ENCODE peak calls at places on chromosomes 13 and 19, in nine cellular contexts. Q, U, J, H, P, N, B, K and W are unnamed samples.

GRCh38 chr13:42561752-42562467 is 12.0 kb upstream of the TNFSF11 start:
- DNase-seq in K (no peak), U (peak; percentile 69), P (no peak), Q (no peak), J (no peak), N (no peak), H (no peak), B (no peak), W (no peak)

GRCh38 chr13:97471721-97472120 is 37.8 kb downstream of the RAP2A start:
- DNase-seq in U (no peak), N (no peak), H (no peak), P (no peak), B (no peak), J (no peak), Q (no peak), K (no peak), W (no peak)

GRCh38 chr19:45153339-45154063 is 7.3 kb downstream of the NKPD1 start:
- DNase-seq in N (peak; percentile 69), P (peak; percentile 61), B (peak; percentile 55), U (peak; percentile 34), J (peak; percentile 46), H (peak; percentile 17), Q (no peak), K (no peak), W (no peak)

GRCh38 chr19:8000298-8001038 is 5.0 kb downstream of the ELAVL1 start:
- DNase-seq in B (no peak), H (no peak), J (no peak), U (no peak), N (no peak), K (no peak), P (no peak), Q (no peak), W (no peak)

GRCh38 chr13:45179428-45179827 is 21.4 kb downstream of the KCTD4 start:
- DNase-seq in P (no peak), K (no peak), N (no peak), B (no peak), Q (no peak), J (no peak), H (no peak), U (no peak), W (no peak)

GRCh38 chr13:42654760-42655159 is 80.8 kb downstream of the TNFSF11 start:
- DNase-seq in J (no peak), K (no peak), H (no peak), Q (no peak), U (peak; percentile 46), N (no peak), B (no peak), P (no peak), W (no peak)

GRCh38 chr13:21777166-21777565 is 106.3 kb downstream of the FGF9 start:
- DNase-seq in U (no peak), H (no peak), B (no peak), P (no peak), K (no peak), N (no peak), Q (no peak), J (no peak), W (no peak)

GRCh38 chr19:8004723-8005513 is 523 bp downstream of the ELAVL1 start:
- DNase-seq in B (peak; percentile 41), H (no peak), K (no peak), N (peak; percentile 34), Q (no peak), J (no peak), U (peak; percentile 40), P (peak; percentile 19), W (no peak)

GRCh38 chr19:14147797-14148605 is 11.6 kb upstream of the ASF1B start:
- DNase-seq in N (peak; percentile 87), U (peak; percentile 69), P (peak; percentile 74), K (no peak), B (peak; percentile 80), Q (peak; percentile 77), J (peak; percentile 72), H (peak; percentile 74), W (no peak)

GRCh38 chr13:80668452-80668851 is 327.5 kb upstream of the SPRY2 start:
- DNase-seq in P (no peak), J (no peak), Q (no peak), N (no peak), B (no peak), U (no peak), K (no peak), H (no peak), W (no peak)

GRCh38 chr13:67204731-67205130 is 25.4 kb downstream of the PCDH9 start:
- DNase-seq in U (peak; percentile 53), H (no peak), B (no peak), K (no peak), J (no peak), P (no peak), Q (no peak), N (no peak), W (no peak)

GRCh38 chr19:31348416-31349159 is 648 bp downstream of the TSHZ3 start:
- DNase-seq in U (peak; percentile 57), K (no peak), B (peak; percentile 43), Q (peak; percentile 28), N (peak; percentile 38), J (peak; percentile 41), H (peak; percentile 31), P (no peak), W (no peak)

GRCh38 chr19:55257461-55258411 is 1.1 kb downstream of the PPP6R1 start:
- DNase-seq in P (peak; percentile 40), H (no peak), K (no peak), U (peak; percentile 21), B (peak; percentile 50), Q (peak; percentile 42), J (no peak), N (peak; percentile 27), W (no peak)

GRCh38 chr13:60627071-60627686 is 230.2 kb downstream of the TDRD3 start:
- DNase-seq in K (no peak), U (peak; percentile 52), N (peak; percentile 53), B (no peak), P (peak; percentile 10), J (no peak), Q (peak; percentile 34), H (peak; percentile 6), W (no peak)

GRCh38 chr19:288911-289310 is 2.3 kb downstream of the PLPP2 start:
- DNase-seq in B (no peak), N (peak; percentile 11), Q (no peak), P (no peak), U (no peak), H (no peak), K (no peak), J (no peak), W (no peak)

GRCh38 chr19:292281-292884 is 1.2 kb upstream of the PLPP2 start:
- DNase-seq in Q (no peak), H (no peak), N (no peak), J (no peak), P (no peak), B (no peak), U (no peak), K (no peak), W (no peak)

GRCh38 chr19:291561-292280 is 518 bp upstream of the PLPP2 start:
- DNase-seq in J (no peak), K (no peak), U (no peak), Q (no peak), P (no peak), H (no peak), B (peak; percentile 76), N (no peak), W (no peak)

GRCh38 chr19:289651-290538 is 1.3 kb downstream of the PLPP2 start:
- DNase-seq in H (no peak), U (peak; percentile 58), B (peak; percentile 82), Q (no peak), K (no peak), N (peak; percentile 25), P (peak; percentile 42), J (no peak), W (peak; percentile 20)

DNA sequence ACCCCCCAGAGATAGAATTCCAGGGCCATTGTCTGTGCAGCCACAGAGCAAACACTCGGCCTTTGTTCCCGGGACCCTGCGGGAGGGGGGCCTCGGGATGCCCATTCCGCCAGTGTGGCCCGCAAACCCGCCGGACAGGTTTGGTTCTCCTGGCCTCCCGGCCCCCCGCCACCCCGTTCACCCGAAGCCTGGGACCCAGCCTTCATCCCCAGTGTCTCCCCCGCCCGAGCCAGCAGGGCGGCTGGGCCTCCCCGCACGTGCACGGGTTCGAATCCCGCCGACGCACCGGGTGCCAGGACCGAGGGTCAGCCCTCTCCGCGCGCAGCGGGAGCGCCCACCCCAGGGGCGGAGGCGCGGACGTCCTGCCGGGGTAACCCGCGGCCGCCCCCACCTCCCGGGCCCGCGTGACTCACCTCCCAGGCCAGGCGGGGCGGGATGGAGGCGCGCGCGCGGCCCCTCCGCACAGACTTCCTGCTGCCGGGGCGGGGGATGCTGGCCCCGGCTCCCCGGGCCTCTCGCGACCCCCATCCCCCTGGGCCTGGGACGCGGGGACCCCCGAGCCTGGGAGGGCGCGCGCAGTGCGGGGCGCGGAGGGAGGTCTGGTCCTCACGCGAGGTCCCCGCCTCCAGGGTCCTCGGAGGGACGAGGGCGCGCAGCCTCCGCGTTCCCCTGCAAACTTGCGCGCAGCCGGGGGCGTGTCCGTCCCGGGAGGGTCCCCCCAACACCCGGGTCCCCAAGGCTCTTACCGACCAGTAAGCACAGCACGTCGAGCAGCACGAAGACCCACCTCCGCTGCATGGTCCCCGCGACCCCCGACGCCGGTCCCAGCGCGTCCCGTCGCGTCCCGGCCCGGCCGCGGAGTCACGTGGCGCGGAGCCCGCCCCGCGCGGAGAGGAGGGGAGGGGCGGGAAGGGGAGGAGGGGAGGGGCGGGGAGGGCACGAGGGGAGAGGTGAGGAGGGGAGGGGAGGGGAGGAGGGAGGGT is at the start of gene PLPP2:
- DNase-seq in U (no peak), J (no peak), P (no peak), H (no peak), Q (no peak), K (no peak), B (peak; percentile 83), N (peak; percentile 14), W (no peak)
- H3K4me3 ChIP-seq in U (peak within 1 kb of the TSS; percentile 33), J (peak within 1 kb of the TSS; percentile 58), P (peak within 1 kb of the TSS; percentile 66), H (peak within 1 kb of the TSS; percentile 49), Q (peak within 1 kb of the TSS; percentile 32), K (peak within 1 kb of the TSS; percentile 80), B (peak within 1 kb of the TSS; percentile 36), N (peak within 1 kb of the TSS; percentile 18), W (peak within 1 kb of the TSS; percentile 58)

GRCh38 chr19:640606-641170 is 1.0 kb downstream of the FGF22 start:
- DNase-seq in N (no peak), Q (no peak), U (no peak), J (no peak), P (no peak), K (no peak), B (no peak), H (no peak), W (no peak)
- TF ChIP-seq CTCF in N (no peak), Q (no peak), U (no peak), J (no peak), P (no peak), K (no peak), B (no peak), H (no peak), W (no peak)

DNA sequence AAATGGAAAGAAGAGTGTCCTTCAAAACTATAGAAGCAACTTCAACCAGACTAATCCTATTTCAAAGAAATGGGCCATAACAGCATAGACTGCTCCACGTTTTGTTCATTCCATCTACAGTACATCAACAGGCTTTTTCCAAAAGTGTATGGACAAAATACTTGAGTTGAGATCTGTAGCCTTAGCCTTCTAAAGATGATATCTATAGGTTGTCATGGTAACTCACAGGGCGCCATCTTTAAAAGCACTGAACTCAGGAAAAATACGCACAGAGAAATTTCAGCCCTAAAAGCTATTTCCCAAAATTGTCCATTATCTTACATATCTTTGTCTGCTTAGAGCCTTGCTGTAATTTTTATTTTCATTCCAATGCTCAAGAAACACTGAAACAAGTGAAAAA is 439.4 kb upstream of the NBEA start:
- DNase-seq in N (no peak), P (no peak), U (no peak), Q (no peak), K (no peak), J (no peak), H (no peak), B (no peak), W (no peak)
- H3K4me3 ChIP-seq in N (no peak overlapping the region), P (no peak overlapping the region), U (no peak overlapping the region), Q (no peak overlapping the region), K (no peak overlapping the region), J (no peak overlapping the region), H (no peak overlapping the region), B (no peak overlapping the region), W (no peak overlapping the region)

GRCh38 chr13:25249001-25249543 is 38.2 kb downstream of the MTMR6 start:
- DNase-seq in H (no peak), U (peak; percentile 56), N (no peak), K (no peak), P (peak; percentile 29), B (no peak), J (no peak), Q (peak; percentile 82), W (no peak)
- TF ChIP-seq CTCF in H (peak; percentile 16), U (peak; percentile 40), N (no peak), K (no peak), P (no peak), B (no peak), J (no peak), Q (peak; percentile 74), W (peak; percentile 55)